ENCODE peak calls at places on chromosomes 3 and 15, in six cellular contexts. One of them, this sample, is unnamed.

GRCh38 chr3:113783463-113783862 is 36.6 kb downstream of the ATP6V1A start:
- DNase-seq in HL-60: no peak
- DNase-seq in HFF-Myc: peak
- DNase-seq in B cell: no peak
- DNase-seq in A673: peak
- DNase-seq in lower lobe of right lung: no peak
- DNase-seq in this sample: no peak

GRCh38 chr3:126355251-126355650 is 2.0 kb downstream of the KLF15 start:
- DNase-seq in HL-60: no peak
- DNase-seq in HFF-Myc: no peak
- DNase-seq in B cell: no peak
- DNase-seq in A673: no peak
- DNase-seq in lower lobe of right lung: peak
- DNase-seq in this sample: no peak

GRCh38 chr3:127775398-127776109 is 46.8 kb downstream of the MGLL start:
- DNase-seq in HL-60: no peak
- DNase-seq in HFF-Myc: no peak
- DNase-seq in B cell: no peak
- DNase-seq in A673: no peak
- DNase-seq in lower lobe of right lung: no peak
- DNase-seq in this sample: peak

GRCh38 chr3:159732172-159733111 is 256.2 kb upstream of the IL12A start:
- DNase-seq in HL-60: no peak
- DNase-seq in HFF-Myc: no peak
- DNase-seq in B cell: no peak
- DNase-seq in A673: no peak
- DNase-seq in lower lobe of right lung: no peak
- DNase-seq in this sample: no peak

GRCh38 chr3:16148783-16149182 is 25.7 kb upstream of the GALNT15 start:
- DNase-seq in HL-60: no peak
- DNase-seq in HFF-Myc: peak
- DNase-seq in B cell: no peak
- DNase-seq in A673: peak
- DNase-seq in lower lobe of right lung: no peak
- DNase-seq in this sample: no peak

GRCh38 chr15:58932791-58933310 is 628 bp downstream of the SLTM start:
- DNase-seq in HL-60: no peak
- DNase-seq in HFF-Myc: no peak
- DNase-seq in B cell: no peak
- DNase-seq in A673: peak
- DNase-seq in lower lobe of right lung: no peak
- DNase-seq in this sample: peak

GRCh38 chr3:9916346-9916733 is 558 bp upstream of the IL17RC start:
- DNase-seq in HL-60: no peak
- DNase-seq in HFF-Myc: no peak
- DNase-seq in B cell: no peak
- DNase-seq in A673: no peak
- DNase-seq in lower lobe of right lung: no peak
- DNase-seq in this sample: no peak

GRCh38 chr3:40741729-40742128 is 217.0 kb downstream of the ZNF621 start:
- DNase-seq in HL-60: peak
- DNase-seq in HFF-Myc: peak
- DNase-seq in B cell: no peak
- DNase-seq in A673: no peak
- DNase-seq in lower lobe of right lung: no peak
- DNase-seq in this sample: no peak

DNA sequence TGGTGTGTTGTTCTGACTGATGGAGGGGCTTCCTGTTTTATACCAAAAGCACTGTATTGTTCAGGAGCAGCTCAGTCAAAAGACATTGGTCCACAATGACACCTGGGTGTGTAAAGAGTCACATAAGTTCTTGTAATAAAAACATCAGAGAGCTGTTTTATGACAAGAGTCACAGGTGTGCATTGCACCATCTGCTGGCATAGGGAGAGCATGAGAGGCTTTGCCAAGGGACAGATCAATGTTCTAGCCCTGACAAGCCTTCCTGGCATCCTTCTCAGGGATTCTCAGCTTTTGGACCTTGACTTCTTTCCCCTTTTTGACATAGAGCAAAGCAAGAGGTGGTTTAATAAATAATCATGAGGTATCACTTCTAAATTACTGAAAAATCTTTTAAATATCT is 20.5 kb downstream of the ARPP21 start:
- DNase-seq in HL-60: no peak
- DNase-seq in HFF-Myc: no peak
- DNase-seq in B cell: no peak
- DNase-seq in A673: peak
- DNase-seq in lower lobe of right lung: no peak
- DNase-seq in this sample: no peak
- TF ChIP-seq CTCF in HL-60: no peak
- TF ChIP-seq CTCF in HFF-Myc: no peak
- TF ChIP-seq CTCF in B cell: no peak
- TF ChIP-seq CTCF in A673: peak
- TF ChIP-seq CTCF in lower lobe of right lung: no peak
- TF ChIP-seq CTCF in this sample: peak

GRCh38 chr15:83746231-83746630 is 92.3 kb downstream of the ADAMTSL3 start:
- DNase-seq in HL-60: no peak
- DNase-seq in HFF-Myc: no peak
- DNase-seq in B cell: no peak
- DNase-seq in A673: no peak
- DNase-seq in lower lobe of right lung: no peak
- DNase-seq in this sample: no peak

GRCh38 chr15:83745771-83746170 is 91.8 kb downstream of the ADAMTSL3 start:
- DNase-seq in HL-60: no peak
- DNase-seq in HFF-Myc: no peak
- DNase-seq in B cell: no peak
- DNase-seq in A673: no peak
- DNase-seq in lower lobe of right lung: no peak
- DNase-seq in this sample: no peak

GRCh38 chr15:83747718-83748110 is 93.8 kb downstream of the ADAMTSL3 start:
- DNase-seq in HL-60: no peak
- DNase-seq in HFF-Myc: no peak
- DNase-seq in B cell: no peak
- DNase-seq in A673: no peak
- DNase-seq in lower lobe of right lung: no peak
- DNase-seq in this sample: no peak

GRCh38 chr15:83747050-83747717 is 93.3 kb downstream of the ADAMTSL3 start:
- DNase-seq in HL-60: no peak
- DNase-seq in HFF-Myc: peak
- DNase-seq in B cell: no peak
- DNase-seq in A673: peak
- DNase-seq in lower lobe of right lung: no peak
- DNase-seq in this sample: no peak
- TF ChIP-seq CTCF in HL-60: no peak
- TF ChIP-seq CTCF in HFF-Myc: no peak
- TF ChIP-seq CTCF in B cell: no peak
- TF ChIP-seq CTCF in A673: peak
- TF ChIP-seq CTCF in lower lobe of right lung: peak
- TF ChIP-seq CTCF in this sample: no peak

GRCh38 chr15:74134387-74135027 is 4.1 kb downstream of the ISLR2 start:
- DNase-seq in HL-60: no peak
- DNase-seq in HFF-Myc: no peak
- DNase-seq in B cell: peak
- DNase-seq in A673: no peak
- DNase-seq in lower lobe of right lung: no peak
- DNase-seq in this sample: no peak
- TF ChIP-seq CTCF in HL-60: peak
- TF ChIP-seq CTCF in HFF-Myc: peak
- TF ChIP-seq CTCF in B cell: peak
- TF ChIP-seq CTCF in A673: peak
- TF ChIP-seq CTCF in lower lobe of right lung: peak
- TF ChIP-seq CTCF in this sample: peak

GRCh38 chr3:81339040-81339845 is 422.2 kb downstream of the GBE1 start:
- DNase-seq in HL-60: no peak
- DNase-seq in HFF-Myc: no peak
- DNase-seq in B cell: no peak
- DNase-seq in A673: peak
- DNase-seq in lower lobe of right lung: no peak
- DNase-seq in this sample: no peak
- TF ChIP-seq CTCF in HL-60: peak
- TF ChIP-seq CTCF in HFF-Myc: peak
- TF ChIP-seq CTCF in B cell: peak
- TF ChIP-seq CTCF in A673: peak
- TF ChIP-seq CTCF in lower lobe of right lung: peak
- TF ChIP-seq CTCF in this sample: peak

GRCh38 chr15:27341780-27342343 is 370.9 kb downstream of the GABRG3 start:
- DNase-seq in HL-60: no peak
- DNase-seq in HFF-Myc: no peak
- DNase-seq in B cell: no peak
- DNase-seq in A673: no peak
- DNase-seq in lower lobe of right lung: no peak
- DNase-seq in this sample: no peak

GRCh38 chr15:27336676-27337075 is 365.7 kb downstream of the GABRG3 start:
- DNase-seq in HL-60: no peak
- DNase-seq in HFF-Myc: no peak
- DNase-seq in B cell: no peak
- DNase-seq in A673: no peak
- DNase-seq in lower lobe of right lung: no peak
- DNase-seq in this sample: no peak

GRCh38 chr15:27342991-27343390 is 372.0 kb downstream of the GABRG3 start:
- DNase-seq in HL-60: no peak
- DNase-seq in HFF-Myc: no peak
- DNase-seq in B cell: no peak
- DNase-seq in A673: no peak
- DNase-seq in lower lobe of right lung: no peak
- DNase-seq in this sample: no peak

GRCh38 chr15:27339138-27339537 is 368.2 kb downstream of the GABRG3 start:
- DNase-seq in HL-60: no peak
- DNase-seq in HFF-Myc: no peak
- DNase-seq in B cell: no peak
- DNase-seq in A673: no peak
- DNase-seq in lower lobe of right lung: no peak
- DNase-seq in this sample: no peak
- TF ChIP-seq CTCF in HL-60: no peak
- TF ChIP-seq CTCF in HFF-Myc: no peak
- TF ChIP-seq CTCF in B cell: no peak
- TF ChIP-seq CTCF in A673: no peak
- TF ChIP-seq CTCF in lower lobe of right lung: no peak
- TF ChIP-seq CTCF in this sample: no peak

DNA sequence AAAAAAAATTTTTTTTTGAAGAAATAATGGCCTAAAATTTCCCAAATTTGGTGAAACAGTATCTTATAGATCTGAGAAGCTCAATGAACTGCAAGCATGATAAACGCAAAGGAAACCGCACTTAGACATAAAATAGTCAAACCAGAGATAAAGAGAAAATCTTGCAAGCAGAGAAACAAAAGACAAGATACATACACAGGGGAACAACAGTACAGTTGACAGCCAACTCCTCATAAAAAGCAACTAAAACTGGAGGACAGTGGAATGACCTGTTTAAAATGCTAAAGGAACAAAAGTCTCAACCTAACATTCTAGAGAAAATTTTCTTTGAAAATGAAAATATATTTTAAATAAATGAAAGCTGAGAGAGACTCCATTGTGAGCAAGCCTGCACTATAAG is 107.5 kb downstream of the RASA2 start:
- DNase-seq in HL-60: no peak
- DNase-seq in HFF-Myc: no peak
- DNase-seq in B cell: no peak
- DNase-seq in A673: no peak
- DNase-seq in lower lobe of right lung: no peak
- DNase-seq in this sample: no peak
- TF ChIP-seq CTCF in HL-60: no peak
- TF ChIP-seq CTCF in HFF-Myc: no peak
- TF ChIP-seq CTCF in B cell: no peak
- TF ChIP-seq CTCF in A673: no peak
- TF ChIP-seq CTCF in lower lobe of right lung: no peak
- TF ChIP-seq CTCF in this sample: no peak

DNA sequence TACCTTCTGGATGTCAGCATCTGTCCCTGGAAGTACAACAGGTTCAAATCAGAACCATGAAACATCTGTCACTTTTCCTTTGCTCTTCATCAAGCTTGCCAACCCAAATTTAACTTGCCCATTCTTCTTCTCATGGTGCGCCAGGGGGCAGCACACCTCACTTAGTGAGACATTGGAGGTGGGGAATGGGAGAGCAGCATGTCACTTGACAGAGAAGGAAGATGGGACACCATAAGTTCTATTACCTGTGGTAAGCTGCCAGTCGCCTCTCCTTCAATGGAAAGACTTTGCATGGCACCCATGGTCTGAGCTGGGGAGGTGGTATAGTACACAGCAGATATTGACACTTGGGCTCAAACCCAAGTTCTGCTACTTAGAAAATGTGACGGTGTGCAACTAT is 2.9 kb downstream of the SCN5A start:
- DNase-seq in HL-60: no peak
- DNase-seq in HFF-Myc: no peak
- DNase-seq in B cell: peak
- DNase-seq in A673: peak
- DNase-seq in lower lobe of right lung: no peak
- DNase-seq in this sample: peak
- TF ChIP-seq CTCF in HL-60: peak
- TF ChIP-seq CTCF in HFF-Myc: peak
- TF ChIP-seq CTCF in B cell: no peak
- TF ChIP-seq CTCF in A673: peak
- TF ChIP-seq CTCF in lower lobe of right lung: peak
- TF ChIP-seq CTCF in this sample: peak

DNA sequence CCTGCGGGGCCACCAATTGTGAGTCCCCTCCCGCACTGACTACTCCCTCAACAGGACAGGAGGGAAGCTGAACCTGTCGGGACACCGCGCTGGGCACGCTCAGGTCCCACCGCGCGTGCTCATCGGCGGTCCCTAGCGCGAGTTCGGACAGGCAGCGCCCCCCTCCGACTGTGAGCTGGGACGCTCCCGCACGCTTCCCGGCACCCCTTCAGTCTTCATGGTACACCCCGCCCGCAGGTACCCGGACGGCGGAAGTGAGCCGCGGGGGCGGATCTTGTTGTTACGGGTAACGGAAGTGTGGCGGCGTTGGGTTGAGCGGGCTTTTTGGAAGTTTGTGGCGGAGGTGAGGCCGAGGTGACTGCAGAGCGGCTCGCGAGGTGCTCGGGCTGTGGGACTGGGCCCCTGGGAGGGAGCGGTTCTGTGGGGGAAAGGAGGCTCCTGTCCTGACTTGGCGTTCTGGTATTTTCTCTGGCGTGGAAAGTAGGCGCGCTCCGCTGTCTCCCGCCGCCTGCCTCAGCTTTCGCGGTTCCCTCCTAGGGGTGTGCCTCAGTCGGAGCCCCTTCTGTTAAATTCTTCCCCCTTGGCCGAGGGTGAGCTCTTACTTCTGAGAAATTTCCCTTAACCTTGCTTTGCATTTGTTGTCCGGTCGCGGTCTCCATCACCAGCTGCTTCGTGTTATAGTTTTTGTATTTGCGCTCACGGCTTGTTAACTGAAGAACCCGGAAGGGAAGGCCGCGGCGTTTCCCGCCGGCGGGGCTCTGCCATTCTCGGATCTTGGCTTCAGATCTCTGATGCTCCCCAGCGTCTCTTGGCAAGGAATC is at the start of gene FANCI:
- DNase-seq in HL-60: peak
- DNase-seq in HFF-Myc: peak
- DNase-seq in B cell: peak
- DNase-seq in A673: peak
- DNase-seq in lower lobe of right lung: peak
- DNase-seq in this sample: peak
- TF ChIP-seq CTCF in HL-60: peak
- TF ChIP-seq CTCF in HFF-Myc: peak
- TF ChIP-seq CTCF in B cell: peak
- TF ChIP-seq CTCF in A673: peak
- TF ChIP-seq CTCF in lower lobe of right lung: peak
- TF ChIP-seq CTCF in this sample: peak